ENCODE peak calls at places on chromosomes 2 and 18, in seven cellular contexts. G is spleen; S is EL; E is HFFc6; L is NCI-H2081; V is mesendoderm; O is stimulated activated naive CD8-positive, alpha-beta T cell treated with anti-CD3 and anti-CD28 coated beads, Interleukin-15, Interleukin-2, amounts not matched to agents 100 U/mL and 50 U/mL, for 24 hours. K is an unnamed sample.
A peak's percentile ranks its signal among the peaks of the same experiment; 100 is the strongest.

GRCh38 chr18:77061946-77062517 is 70.6 kb downstream of the MBP start:
- DNase-seq in G (peak; percentile 86), S (no peak), E (no peak), L (no peak), V (peak; percentile 68), O (peak; percentile 27), K (no peak)

GRCh38 chr2:118855451-118856279 is 8.2 kb upstream of the EN1 start:
- DNase-seq in G (peak; percentile 93), S (peak; percentile 70), E (peak; percentile 53), L (peak; percentile 74), V (peak; percentile 90), O (peak; percentile 89), K (peak; percentile 75)

GRCh38 chr2:43448011-43448821 is 147.6 kb downstream of the THADA start:
- DNase-seq in G (no peak), S (no peak), E (no peak), L (no peak), V (peak; percentile 83), O (no peak), K (no peak)

GRCh38 chr2:181619511-181619910 is 37.4 kb downstream of the CERKL start:
- DNase-seq in G (no peak), S (no peak), E (no peak), L (no peak), V (no peak), O (no peak), K (no peak)

GRCh38 chr2:170816499-170817246 is at the start of gene GAD1:
- DNase-seq in G (peak; percentile 89), S (peak; percentile 85), E (peak; percentile 61), L (peak; percentile 84), V (peak; percentile 70), O (peak; percentile 73), K (peak; percentile 59)

GRCh38 chr2:43425659-43426058 is 170.2 kb downstream of the THADA start:
- DNase-seq in G (no peak), S (no peak), E (no peak), L (no peak), V (no peak), O (no peak), K (peak; percentile 37)

GRCh38 chr2:239970004-239970623 is 55.0 kb downstream of the NDUFA10 start:
- DNase-seq in G (no peak), S (no peak), E (no peak), L (no peak), V (peak; percentile 14), O (no peak), K (peak; percentile 23)

GRCh38 chr2:26492749-26493515 is 15.0 kb upstream of the OTOF start:
- DNase-seq in G (peak; percentile 51), S (no peak), E (no peak), L (no peak), V (no peak), O (no peak), K (no peak)

GRCh38 chr2:230821261-230821990 is 43.3 kb upstream of the ITM2C start:
- DNase-seq in G (no peak), S (no peak), E (no peak), L (no peak), V (peak; percentile 19), O (no peak), K (no peak)

GRCh38 chr2:189954989-189955388 is 107.5 kb downstream of the MSTN start:
- DNase-seq in G (no peak), S (no peak), E (no peak), L (no peak), V (no peak), O (no peak), K (no peak)

GRCh38 chr2:23791030-23791429 is 135.9 kb downstream of the ATAD2B start:
- DNase-seq in G (no peak), S (peak; percentile 50), E (peak; percentile 67), L (no peak), V (no peak), O (no peak), K (peak; percentile 19)

GRCh38 chr2:40113997-40114396 is 334.9 kb upstream of the THUMPD2 start:
- DNase-seq in G (no peak), S (no peak), E (no peak), L (no peak), V (no peak), O (no peak), K (no peak)

GRCh38 chr18:8747440-8747937 is 42.1 kb downstream of the MTCL1 start:
- DNase-seq in G (no peak), S (peak; percentile 93), E (peak; percentile 92), L (no peak), V (no peak), O (no peak), K (no peak)

GRCh38 chr2:72006188-72006736 is 141.4 kb downstream of the CYP26B1 start:
- DNase-seq in G (no peak), S (no peak), E (no peak), L (no peak), V (no peak), O (no peak), K (no peak)

GRCh38 chr18:2146092-2146491 is 425.2 kb downstream of the METTL4 start:
- DNase-seq in G (no peak), S (no peak), E (no peak), L (no peak), V (no peak), O (no peak), K (no peak)

K was measured in erythroblast.